ENCODE peak calls at places on chromosomes 4 and X, in four cellular contexts. One of them, this sample, is unnamed.

GRCh38 chr4:112978691-112979472 is 70.6 kb upstream of the ANK2 start:
- DNase-seq in glutamatergic neuron: no peak
- DNase-seq in MCF 10A: no peak
- DNase-seq in Calu3: no peak
- DNase-seq in this sample: no peak

GRCh38 chr4:27366424-27366823 is 505.8 kb downstream of the STIM2 start:
- DNase-seq in Calu3: no peak
- DNase-seq in glutamatergic neuron: no peak
- DNase-seq in MCF 10A: peak
- DNase-seq in this sample: no peak

GRCh38 chr4:140000232-140000631 is 153.8 kb downstream of the MAML3 start:
- DNase-seq in Calu3: no peak
- DNase-seq in MCF 10A: no peak
- DNase-seq in glutamatergic neuron: no peak
- DNase-seq in this sample: no peak

GRCh38 chrX:105191878-105192277 is 28.6 kb downstream of the TEX13A start:
- DNase-seq in Calu3: peak
- DNase-seq in MCF 10A: peak
- DNase-seq in glutamatergic neuron: peak
- DNase-seq in this sample: no peak

GRCh38 chr4:87978656-87979055 is 3.1 kb downstream of the SPP1 start:
- DNase-seq in glutamatergic neuron: no peak
- DNase-seq in MCF 10A: no peak
- DNase-seq in Calu3: peak
- DNase-seq in this sample: no peak

GRCh38 chr4:157121396-157121795 is 45.4 kb downstream of the GLRB start:
- DNase-seq in glutamatergic neuron: no peak
- DNase-seq in MCF 10A: no peak
- DNase-seq in Calu3: no peak
- DNase-seq in this sample: no peak

GRCh38 chr4:10746371-10747143 is 62.0 kb upstream of the CLNK start:
- DNase-seq in glutamatergic neuron: no peak
- DNase-seq in Calu3: no peak
- DNase-seq in MCF 10A: no peak
- DNase-seq in this sample: no peak

GRCh38 chrX:41152221-41152620 is 67.0 kb downstream of the USP9X start:
- DNase-seq in glutamatergic neuron: no peak
- DNase-seq in Calu3: no peak
- DNase-seq in MCF 10A: no peak
- DNase-seq in this sample: no peak

GRCh38 chr4:140291259-140291658 is 82.2 kb upstream of the SCOC start:
- DNase-seq in MCF 10A: peak
- DNase-seq in glutamatergic neuron: peak
- DNase-seq in Calu3: no peak
- DNase-seq in this sample: no peak

GRCh38 chr4:89298160-89298559 is 9.4 kb downstream of the GPRIN3 start:
- DNase-seq in Calu3: peak
- DNase-seq in glutamatergic neuron: no peak
- DNase-seq in MCF 10A: no peak
- DNase-seq in this sample: no peak

GRCh38 chrX:3271485-3272186 is 74.8 kb downstream of the MXRA5 start:
- DNase-seq in MCF 10A: peak
- DNase-seq in Calu3: peak
- DNase-seq in glutamatergic neuron: no peak
- DNase-seq in this sample: no peak

GRCh38 chr4:93828830-93829530 is 427 bp downstream of the ATOH1 start:
- DNase-seq in Calu3: peak
- DNase-seq in glutamatergic neuron: peak
- DNase-seq in MCF 10A: peak
- DNase-seq in this sample: no peak

GRCh38 chrX:46637937-46638336 is 64.4 kb downstream of the CHST7 start:
- DNase-seq in Calu3: no peak
- DNase-seq in MCF 10A: no peak
- DNase-seq in glutamatergic neuron: no peak
- DNase-seq in this sample: no peak

GRCh38 chrX:11908371-11908770 is 150.3 kb downstream of the MSL3 start:
- DNase-seq in glutamatergic neuron: no peak
- DNase-seq in Calu3: peak
- DNase-seq in MCF 10A: peak
- DNase-seq in this sample: no peak

GRCh38 chrX:138006176-138006575 is 440.2 kb downstream of the ZIC3 start:
- DNase-seq in Calu3: no peak
- DNase-seq in glutamatergic neuron: no peak
- DNase-seq in MCF 10A: no peak
- DNase-seq in this sample: no peak

GRCh38 chr4:9889306-9889705 is 107.9 kb downstream of the DRD5 start:
- DNase-seq in Calu3: no peak
- DNase-seq in MCF 10A: no peak
- DNase-seq in glutamatergic neuron: no peak
- DNase-seq in this sample: no peak

DNA sequence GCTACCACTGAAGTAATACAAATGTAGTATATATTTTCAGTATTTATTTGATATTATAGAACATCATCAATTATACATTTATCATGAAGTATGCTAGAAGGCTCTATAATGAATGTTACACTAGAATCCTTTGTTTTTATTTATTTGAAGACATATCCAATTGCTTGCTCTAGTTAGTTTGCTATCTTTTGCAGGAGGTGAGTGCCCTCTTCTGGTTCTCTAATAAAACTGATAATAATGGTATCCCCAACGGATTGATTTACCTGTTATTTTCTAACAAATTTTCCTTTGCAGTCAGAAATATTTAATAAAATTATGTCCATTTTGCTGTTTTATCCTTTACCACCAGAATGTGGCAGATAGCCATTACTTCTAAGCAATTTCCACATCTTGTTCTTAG is 274.3 kb upstream of the TACR3 start:
- DNase-seq in glutamatergic neuron: no peak
- DNase-seq in MCF 10A: peak
- DNase-seq in Calu3: no peak
- DNase-seq in this sample: no peak
- TF ChIP-seq CTCF in glutamatergic neuron: no peak
- TF ChIP-seq CTCF in MCF 10A: peak
- TF ChIP-seq CTCF in Calu3: no peak
- TF ChIP-seq CTCF in this sample: no peak

GRCh38 chr4:26320159-26320452 is 708 bp upstream of the RBPJ start:
- DNase-seq in glutamatergic neuron: no peak
- DNase-seq in Calu3: peak
- DNase-seq in MCF 10A: no peak
- DNase-seq in this sample: peak
- TF ChIP-seq CTCF in glutamatergic neuron: no peak
- TF ChIP-seq CTCF in Calu3: no peak
- TF ChIP-seq CTCF in MCF 10A: no peak
- TF ChIP-seq CTCF in this sample: no peak

DNA sequence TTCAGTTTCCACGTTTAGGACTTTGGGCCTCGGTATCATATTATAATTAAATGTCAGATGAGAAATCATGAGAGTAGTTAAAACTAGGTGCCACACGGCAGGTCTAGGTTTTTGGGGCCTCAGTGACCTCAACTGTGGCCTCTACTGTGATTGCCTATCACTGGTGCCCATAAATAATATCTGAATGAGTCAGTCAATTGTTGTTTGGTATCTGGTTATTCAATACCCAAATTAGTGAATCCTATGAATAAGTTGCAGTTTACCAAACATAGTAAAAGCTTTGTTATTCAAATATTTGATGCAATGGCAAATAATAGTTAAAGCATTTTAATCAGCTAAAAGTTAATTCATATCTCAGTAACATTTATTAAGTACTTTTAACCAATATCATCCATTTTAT is 188.8 kb downstream of the PPP3CA start:
- DNase-seq in glutamatergic neuron: no peak
- DNase-seq in MCF 10A: no peak
- DNase-seq in Calu3: no peak
- DNase-seq in this sample: no peak
- TF ChIP-seq CTCF in glutamatergic neuron: no peak
- TF ChIP-seq CTCF in MCF 10A: no peak
- TF ChIP-seq CTCF in Calu3: no peak
- TF ChIP-seq CTCF in this sample: no peak

GRCh38 chr4:20760053-20760452 is 59.8 kb downstream of the PACRGL start:
- DNase-seq in MCF 10A: peak
- DNase-seq in Calu3: no peak
- DNase-seq in glutamatergic neuron: no peak
- DNase-seq in this sample: no peak
- TF ChIP-seq CTCF in MCF 10A: no peak
- TF ChIP-seq CTCF in Calu3: no peak
- TF ChIP-seq CTCF in glutamatergic neuron: no peak
- TF ChIP-seq CTCF in this sample: no peak

GRCh38 chrX:119682019-119682989 is 10.7 kb downstream of the SEPTIN6 start:
- DNase-seq in glutamatergic neuron: no peak
- DNase-seq in Calu3: no peak
- DNase-seq in MCF 10A: no peak
- DNase-seq in this sample: no peak

GRCh38 chrX:119686087-119686639 is 6.8 kb downstream of the SEPTIN6 start:
- DNase-seq in Calu3: no peak
- DNase-seq in glutamatergic neuron: peak
- DNase-seq in MCF 10A: no peak
- DNase-seq in this sample: no peak

GRCh38 chrX:119687661-119688413 is 5.1 kb downstream of the SEPTIN6 start:
- DNase-seq in MCF 10A: no peak
- DNase-seq in Calu3: no peak
- DNase-seq in glutamatergic neuron: no peak
- DNase-seq in this sample: no peak

GRCh38 chrX:119685225-119686066 is 7.5 kb downstream of the SEPTIN6 start:
- DNase-seq in glutamatergic neuron: no peak
- DNase-seq in MCF 10A: no peak
- DNase-seq in Calu3: no peak
- DNase-seq in this sample: no peak

DNA sequence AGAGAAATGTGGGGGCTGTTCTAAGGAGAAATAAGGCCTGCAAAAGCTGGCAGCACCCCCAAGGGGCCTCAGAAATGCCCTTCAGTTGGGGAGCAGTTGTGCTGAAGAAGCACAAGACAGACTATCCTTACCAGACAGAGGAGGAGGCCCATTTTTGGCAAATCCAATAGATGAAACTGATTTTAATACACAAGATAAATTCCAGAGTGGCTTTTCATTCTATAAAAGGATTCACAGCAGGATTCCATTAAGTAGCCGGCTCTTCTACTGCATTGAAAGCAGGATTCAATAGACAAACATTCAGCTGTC is 8.1 kb downstream of the SEPTIN6 start:
- DNase-seq in MCF 10A: no peak
- DNase-seq in glutamatergic neuron: no peak
- DNase-seq in Calu3: no peak
- DNase-seq in this sample: no peak
- TF ChIP-seq CTCF in MCF 10A: no peak
- TF ChIP-seq CTCF in glutamatergic neuron: no peak
- TF ChIP-seq CTCF in Calu3: no peak
- TF ChIP-seq CTCF in this sample: no peak

DNA sequence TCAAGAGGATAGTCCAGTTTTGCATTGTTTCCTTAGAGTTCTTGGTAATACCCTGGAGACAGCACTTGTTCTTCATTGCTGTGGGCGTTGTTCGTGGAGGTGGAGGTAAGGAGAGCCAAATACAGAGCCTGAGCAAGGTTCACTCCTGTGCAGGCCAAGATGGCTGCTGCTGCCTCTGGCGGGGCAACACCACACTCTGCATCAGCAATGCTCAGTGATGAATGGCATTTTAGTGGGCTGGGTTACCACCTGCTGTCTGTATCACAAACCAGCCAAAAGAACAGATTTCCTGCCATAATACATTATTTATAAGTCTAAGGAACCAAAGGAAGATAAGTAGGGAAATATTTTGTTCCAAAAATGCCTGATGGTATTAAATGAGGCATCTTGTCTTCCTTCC is 61.6 kb upstream of the LIMCH1 start:
- DNase-seq in Calu3: no peak
- DNase-seq in MCF 10A: no peak
- DNase-seq in glutamatergic neuron: no peak
- DNase-seq in this sample: no peak
- TF ChIP-seq CTCF in Calu3: no peak
- TF ChIP-seq CTCF in MCF 10A: no peak
- TF ChIP-seq CTCF in glutamatergic neuron: no peak
- TF ChIP-seq CTCF in this sample: no peak

GRCh38 chr4:129163427-129163826 is 67.5 kb downstream of the C4orf33 start:
- DNase-seq in glutamatergic neuron: no peak
- DNase-seq in Calu3: no peak
- DNase-seq in MCF 10A: no peak
- DNase-seq in this sample: no peak

GRCh38 chr4:129162450-129162849 is 66.5 kb downstream of the C4orf33 start:
- DNase-seq in MCF 10A: no peak
- DNase-seq in glutamatergic neuron: no peak
- DNase-seq in Calu3: no peak
- DNase-seq in this sample: no peak

GRCh38 chr4:129167640-129168260 is 71.8 kb downstream of the C4orf33 start:
- DNase-seq in Calu3: no peak
- DNase-seq in MCF 10A: no peak
- DNase-seq in glutamatergic neuron: no peak
- DNase-seq in this sample: no peak

DNA sequence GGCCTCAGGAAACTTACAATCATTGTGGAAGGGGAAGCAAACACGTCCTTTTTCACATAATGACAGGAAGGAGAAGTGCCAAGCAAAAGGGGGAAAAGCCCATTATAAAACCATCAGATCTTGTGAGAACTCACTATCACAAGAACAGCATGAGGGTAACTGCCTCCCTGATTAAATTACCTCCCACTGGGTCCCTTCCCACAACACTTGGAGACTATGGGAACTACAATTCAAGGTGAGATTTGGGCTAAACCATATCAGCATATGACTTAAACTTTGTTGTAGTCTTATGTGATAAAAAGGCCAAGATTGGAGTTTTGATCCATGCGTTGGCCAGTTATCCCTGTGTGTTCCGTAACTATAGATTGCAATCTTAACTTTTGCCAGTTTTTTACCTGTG is 68.3 kb downstream of the C4orf33 start:
- DNase-seq in MCF 10A: no peak
- DNase-seq in Calu3: no peak
- DNase-seq in glutamatergic neuron: no peak
- DNase-seq in this sample: no peak
- TF ChIP-seq CTCF in MCF 10A: no peak
- TF ChIP-seq CTCF in Calu3: no peak
- TF ChIP-seq CTCF in glutamatergic neuron: no peak
- TF ChIP-seq CTCF in this sample: no peak

DNA sequence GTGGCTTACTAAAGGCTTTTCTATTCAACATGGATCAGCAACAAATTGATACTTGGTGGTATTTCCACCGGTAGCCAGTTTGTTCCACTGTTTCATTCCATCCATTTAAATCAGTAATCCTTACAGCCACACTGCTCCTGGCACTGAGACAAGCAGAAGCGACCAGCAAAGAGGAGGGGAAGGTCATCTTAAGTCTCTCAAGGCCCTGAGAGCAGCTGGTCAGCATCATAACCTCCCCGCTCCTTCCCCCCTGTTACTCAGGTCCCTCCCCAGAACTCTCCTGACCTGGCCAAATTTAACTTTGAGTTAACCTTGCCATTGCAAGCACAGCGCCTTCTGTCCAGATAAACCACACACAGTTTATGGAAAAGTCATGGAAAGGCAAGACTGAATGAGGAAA is 331.3 kb upstream of the KLF3 start:
- DNase-seq in Calu3: no peak
- DNase-seq in glutamatergic neuron: no peak
- DNase-seq in MCF 10A: no peak
- DNase-seq in this sample: peak
- TF ChIP-seq CTCF in Calu3: no peak
- TF ChIP-seq CTCF in glutamatergic neuron: no peak
- TF ChIP-seq CTCF in MCF 10A: no peak
- TF ChIP-seq CTCF in this sample: no peak

This sample was measured in ovary.